ENCODE peak calls at places on chromosomes 1 and 21, in six cellular contexts. H, Q, M, T, J and V are unnamed samples.

GRCh38 chr1:226563666-226564065 is 15.1 kb downstream of the STUM start:
- DNase-seq in J (no peak), H (no peak), M (no peak), Q (no peak), T (no peak), V (no peak)

GRCh38 chr1:26602378-26602959 is 72.9 kb downstream of the RPS6KA1 start:
- DNase-seq in H (peak; percentile 68), T (peak; percentile 65), Q (peak; percentile 59), J (no peak), M (peak; percentile 84), V (peak; percentile 45)

GRCh38 chr21:31426235-31426797 is 82.3 kb upstream of the TIAM1 start:
- DNase-seq in T (no peak), H (no peak), M (no peak), Q (peak; percentile 37), J (no peak), V (no peak)

GRCh38 chr1:116991918-116992317 is 9.6 kb upstream of the CD101 start:
- DNase-seq in J (no peak), T (no peak), Q (no peak), H (no peak), M (no peak), V (no peak)

GRCh38 chr1:169102567-169102966 is 3.9 kb upstream of the ATP1B1 start:
- DNase-seq in M (peak; percentile 79), T (no peak), H (peak; percentile 85), J (no peak), Q (peak; percentile 75), V (peak; percentile 60)

GRCh38 chr21:14096172-14096571 is 114.6 kb downstream of the LIPI start:
- DNase-seq in Q (no peak), H (no peak), M (no peak), J (no peak), T (no peak), V (no peak)

GRCh38 chr1:8545078-8545477 is 227.2 kb downstream of the SLC45A1 start:
- DNase-seq in H (peak; percentile 35), Q (no peak), T (peak; percentile 23), M (no peak), J (no peak), V (no peak)

GRCh38 chr1:212161231-212161781 is 123.9 kb upstream of the PPP2R5A start:
- DNase-seq in T (no peak), Q (peak; percentile 84), H (peak; percentile 87), J (no peak), M (peak; percentile 84), V (no peak)

GRCh38 chr21:32184485-32184884 is 94.4 kb downstream of the MIS18A start:
- DNase-seq in J (no peak), T (no peak), M (no peak), Q (no peak), H (no peak), V (no peak)

GRCh38 chr21:25639922-25640670 is 1.0 kb downstream of the JAM2 start:
- DNase-seq in J (no peak), M (peak; percentile 2), T (peak; percentile 42), Q (no peak), H (no peak), V (no peak)

GRCh38 chr21:29334717-29335428 is 36.2 kb downstream of the BACH1 start:
- DNase-seq in M (peak; percentile 67), J (no peak), Q (peak; percentile 90), H (peak; percentile 78), T (no peak), V (no peak)

GRCh38 chr1:232204269-232204668 is 425.7 kb downstream of the SIPA1L2 start:
- DNase-seq in T (no peak), H (peak; percentile 6), J (no peak), Q (no peak), M (no peak), V (no peak)

GRCh38 chr1:230752407-230752806 is 5.2 kb downstream of the CAPN9 start:
- DNase-seq in H (no peak), J (no peak), T (no peak), Q (no peak), M (no peak), V (no peak)

GRCh38 chr1:202107801-202108731 is 14.7 kb upstream of the GPR37L1 start:
- DNase-seq in Q (no peak), M (peak; percentile 35), H (no peak), T (no peak), J (no peak), V (peak; percentile 77)

GRCh38 chr1:224781800-224782199 is 147.7 kb upstream of the DNAH14 start:
- DNase-seq in J (no peak), H (no peak), M (no peak), Q (no peak), T (no peak), V (no peak)

GRCh38 chr1:231194843-231195516 is 33.1 kb downstream of the TRIM67 start:
- DNase-seq in Q (no peak), T (no peak), H (no peak), J (no peak), M (no peak), V (peak; percentile 58)

GRCh38 chr1:208010070-208010469 is 99.1 kb upstream of the CD34 start:
- DNase-seq in Q (no peak), M (no peak), T (no peak), H (no peak), J (no peak), V (no peak)

GRCh38 chr1:168786476-168787330 is 57.7 kb upstream of the DPT start:
- DNase-seq in J (no peak), M (no peak), T (no peak), Q (no peak), H (no peak), V (no peak)

GRCh38 chr1:109767596-109768334 is 4.0 kb upstream of the EPS8L3 start:
- DNase-seq in M (no peak), J (peak; percentile 1), H (no peak), T (no peak), Q (no peak), V (no peak)

GRCh38 chr1:162908780-162909179 is 47.8 kb upstream of the CCDC190 start:
- DNase-seq in H (peak; percentile 91), M (peak; percentile 80), J (no peak), Q (peak; percentile 83), T (no peak), V (no peak)

GRCh38 chr21:32359719-32360260 is 33.0 kb downstream of the URB1 start:
- DNase-seq in H (no peak), T (no peak), Q (no peak), J (no peak), M (no peak), V (peak; percentile 17)

GRCh38 chr1:13700521-13701273 is 709 bp downstream of the PRDM2 start:
- DNase-seq in T (peak; percentile 64), M (peak; percentile 51), Q (peak; percentile 6), J (no peak), H (peak; percentile 20), V (peak; percentile 14)

GRCh38 chr1:54553781-54554313 is 5.8 kb downstream of the ACOT11 start:
- DNase-seq in T (no peak), J (no peak), Q (no peak), H (no peak), M (no peak), V (no peak)

GRCh38 chr1:22778842-22779520 is 68.3 kb downstream of the EPHB2 start:
- DNase-seq in Q (no peak), M (peak; percentile 59), H (no peak), T (no peak), J (no peak), V (no peak)

GRCh38 chr1:81712425-81712824 is 88.3 kb upstream of the ADGRL2 start:
- DNase-seq in H (no peak), T (no peak), M (no peak), Q (no peak), J (no peak), V (no peak)

GRCh38 chr1:94875794-94876193 is 51.1 kb downstream of the CNN3 start:
- DNase-seq in M (no peak), J (no peak), Q (no peak), H (no peak), T (no peak), V (no peak)

DNA sequence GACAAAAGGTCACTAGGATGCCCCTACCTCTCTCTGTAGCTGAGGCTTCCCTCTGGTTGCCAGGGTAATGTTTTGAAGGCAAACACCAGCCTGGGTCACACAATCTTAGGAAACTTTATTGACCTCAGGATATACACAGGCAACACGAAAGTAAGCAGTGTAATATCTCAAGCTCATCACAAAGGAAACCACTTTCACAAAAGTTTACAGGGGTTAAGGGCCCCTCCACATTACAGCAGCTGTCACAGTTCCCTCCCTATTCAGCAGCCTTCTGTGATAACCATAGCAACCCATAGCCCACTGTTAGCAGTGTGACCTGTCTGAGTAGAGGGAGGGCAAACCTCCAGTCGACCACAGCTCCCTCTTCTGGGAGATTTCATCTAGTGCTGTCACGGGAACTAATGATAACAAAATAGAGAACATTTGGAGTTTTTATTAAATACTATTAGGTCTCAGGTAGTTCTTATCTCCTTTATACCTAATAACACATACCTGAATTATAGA is 149.8 kb downstream of the PTPRC start:
- DNase-seq in T (peak; percentile 21), Q (peak; percentile 61), H (no peak), M (no peak), J (no peak), V (no peak)
- TF ChIP-seq CTCF in T (peak; percentile 30), Q (peak; percentile 65), H (peak; percentile 9), M (no peak), J (no peak), V (no peak)

GRCh38 chr1:6448749-6449631 is 17.0 kb downstream of the TNFRSF25 start:
- DNase-seq in T (no peak), Q (no peak), M (no peak), J (no peak), H (no peak), V (no peak)
- TF ChIP-seq CTCF in T (no peak), Q (peak; percentile 21), M (no peak), J (no peak), H (peak; percentile 10), V (no peak)

GRCh38 chr1:56147020-56147419 is 432.3 kb downstream of the PLPP3 start:
- DNase-seq in H (no peak), M (no peak), T (no peak), Q (no peak), J (no peak), V (no peak)

GRCh38 chr1:56150441-56151215 is 428.7 kb downstream of the PLPP3 start:
- DNase-seq in M (no peak), H (no peak), T (no peak), J (no peak), Q (no peak), V (no peak)

GRCh38 chr1:56147459-56147858 is 431.9 kb downstream of the PLPP3 start:
- DNase-seq in T (no peak), Q (no peak), H (no peak), M (no peak), J (no peak), V (no peak)

GRCh38 chr1:56149761-56150160 is 429.6 kb downstream of the PLPP3 start:
- DNase-seq in Q (no peak), M (no peak), H (peak; percentile 26), T (no peak), J (no peak), V (no peak)

GRCh38 chr1:56148466-56149193 is 430.7 kb downstream of the PLPP3 start:
- DNase-seq in Q (no peak), H (no peak), M (peak; percentile 19), T (no peak), J (no peak), V (no peak)
- TF ChIP-seq CTCF in Q (no peak), H (no peak), M (no peak), T (no peak), J (no peak), V (no peak)

GRCh38 chr1:15272782-15273127 is 25.7 kb downstream of the FHAD1 start:
- DNase-seq in T (no peak), Q (no peak), J (no peak), H (no peak), M (no peak), V (no peak)
- TF ChIP-seq CTCF in T (peak; percentile 12), Q (no peak), J (no peak), H (no peak), M (no peak), V (no peak)